ENCODE peak calls at places on chromosomes 16 and 17, in five cellular contexts. One of them, this sample, is unnamed.
A peak's percentile ranks its signal among the peaks of the same experiment; 100 is the strongest.

GRCh38 chr17:44904001-44904984 is 5.0 kb upstream of the EFTUD2 start:
- DNase-seq in Peyer's patch: no peak
- DNase-seq in endothelial cell of umbilical vein: no peak
- DNase-seq in SK-N-SH: no peak
- DNase-seq in adipocyte: no peak
- DNase-seq in this sample: no peak

GRCh38 chr17:73566905-73567782 is 77.1 kb downstream of the SDK2 start:
- DNase-seq in Peyer's patch: peak; percentile 50
- DNase-seq in endothelial cell of umbilical vein: no peak
- DNase-seq in SK-N-SH: no peak
- DNase-seq in adipocyte: no peak
- DNase-seq in this sample: peak; percentile 33

GRCh38 chr17:41784207-41784744 is 2.2 kb downstream of the JUP start:
- DNase-seq in Peyer's patch: no peak
- DNase-seq in endothelial cell of umbilical vein: peak; percentile 54
- DNase-seq in SK-N-SH: peak; percentile 50
- DNase-seq in adipocyte: no peak
- DNase-seq in this sample: no peak

GRCh38 chr16:49890876-49891275 is 35.0 kb upstream of the ZNF423 start:
- DNase-seq in Peyer's patch: no peak
- DNase-seq in endothelial cell of umbilical vein: peak; percentile 20
- DNase-seq in SK-N-SH: no peak
- DNase-seq in adipocyte: no peak
- DNase-seq in this sample: no peak

GRCh38 chr17:80428363-80428762 is 13.4 kb downstream of the ENDOV start:
- DNase-seq in Peyer's patch: no peak
- DNase-seq in endothelial cell of umbilical vein: no peak
- DNase-seq in SK-N-SH: peak; percentile 41
- DNase-seq in adipocyte: no peak
- DNase-seq in this sample: no peak

GRCh38 chr16:49809561-49809960 is 46.4 kb downstream of the ZNF423 start:
- DNase-seq in Peyer's patch: no peak
- DNase-seq in endothelial cell of umbilical vein: no peak
- DNase-seq in SK-N-SH: no peak
- DNase-seq in adipocyte: no peak
- DNase-seq in this sample: no peak

GRCh38 chr17:81834831-81835267 is at the start of gene PPP1R27:
- DNase-seq in Peyer's patch: no peak
- DNase-seq in endothelial cell of umbilical vein: no peak
- DNase-seq in SK-N-SH: no peak
- DNase-seq in adipocyte: no peak
- DNase-seq in this sample: no peak

GRCh38 chr16:28317040-28317880 is 24.9 kb downstream of the SBK1 start:
- DNase-seq in Peyer's patch: peak; percentile 60
- DNase-seq in endothelial cell of umbilical vein: peak; percentile 44
- DNase-seq in SK-N-SH: peak; percentile 90
- DNase-seq in adipocyte: peak; percentile 78
- DNase-seq in this sample: peak; percentile 65

GRCh38 chr17:77851921-77852320 is 106.6 kb upstream of the TNRC6C start:
- DNase-seq in Peyer's patch: no peak
- DNase-seq in endothelial cell of umbilical vein: no peak
- DNase-seq in SK-N-SH: no peak
- DNase-seq in adipocyte: no peak
- DNase-seq in this sample: no peak

GRCh38 chr17:42405963-42406495 is 17.0 kb downstream of the CAVIN1 start:
- DNase-seq in Peyer's patch: peak; percentile 81
- DNase-seq in endothelial cell of umbilical vein: peak; percentile 80
- DNase-seq in SK-N-SH: peak; percentile 89
- DNase-seq in adipocyte: peak; percentile 74
- DNase-seq in this sample: peak; percentile 83

GRCh38 chr17:18257268-18257681 is 1.3 kb downstream of the FLII start:
- DNase-seq in Peyer's patch: no peak
- DNase-seq in endothelial cell of umbilical vein: no peak
- DNase-seq in SK-N-SH: no peak
- DNase-seq in adipocyte: peak; percentile 11
- DNase-seq in this sample: no peak

GRCh38 chr17:51372345-51373004 is 112.1 kb downstream of the UTP18 start:
- DNase-seq in Peyer's patch: peak; percentile 22
- DNase-seq in endothelial cell of umbilical vein: peak; percentile 71
- DNase-seq in SK-N-SH: no peak
- DNase-seq in adipocyte: peak; percentile 5
- DNase-seq in this sample: no peak

GRCh38 chr17:54887787-54888186 is 12.9 kb upstream of the TOM1L1 start:
- DNase-seq in Peyer's patch: no peak
- DNase-seq in endothelial cell of umbilical vein: no peak
- DNase-seq in SK-N-SH: no peak
- DNase-seq in adipocyte: no peak
- DNase-seq in this sample: no peak

GRCh38 chr16:2963611-2964415 is at the start of gene KREMEN2:
- DNase-seq in Peyer's patch: peak; percentile 41
- DNase-seq in endothelial cell of umbilical vein: no peak
- DNase-seq in SK-N-SH: peak; percentile 90
- DNase-seq in adipocyte: peak; percentile 54
- DNase-seq in this sample: no peak

GRCh38 chr17:75531724-75532090 is 6.2 kb downstream of the LLGL2 start:
- DNase-seq in Peyer's patch: no peak
- DNase-seq in endothelial cell of umbilical vein: no peak
- DNase-seq in SK-N-SH: no peak
- DNase-seq in adipocyte: no peak
- DNase-seq in this sample: no peak

GRCh38 chr16:67158637-67159600 is 790 bp downstream of the TRADD start:
- DNase-seq in Peyer's patch: peak; percentile 84
- DNase-seq in endothelial cell of umbilical vein: no peak
- DNase-seq in SK-N-SH: peak; percentile 61
- DNase-seq in adipocyte: peak; percentile 55
- DNase-seq in this sample: peak; percentile 70

GRCh38 chr17:36611345-36612072 is 10.1 kb downstream of the MRM1 start:
- DNase-seq in Peyer's patch: no peak
- DNase-seq in endothelial cell of umbilical vein: no peak
- DNase-seq in SK-N-SH: no peak
- DNase-seq in adipocyte: peak; percentile 69
- DNase-seq in this sample: no peak

GRCh38 chr17:45305532-45306087 is 11.2 kb downstream of the MAP3K14 start:
- DNase-seq in Peyer's patch: no peak
- DNase-seq in endothelial cell of umbilical vein: no peak
- DNase-seq in SK-N-SH: no peak
- DNase-seq in adipocyte: peak; percentile 63
- DNase-seq in this sample: no peak

GRCh38 chr17:74737299-74738050 is 419 bp downstream of the RAB37 start:
- DNase-seq in Peyer's patch: peak; percentile 58
- DNase-seq in endothelial cell of umbilical vein: no peak
- DNase-seq in SK-N-SH: peak; percentile 85
- DNase-seq in adipocyte: peak; percentile 35
- DNase-seq in this sample: peak; percentile 64

GRCh38 chr17:41624208-41625101 is at the start of gene KRT17:
- DNase-seq in Peyer's patch: no peak
- DNase-seq in endothelial cell of umbilical vein: no peak
- DNase-seq in SK-N-SH: no peak
- DNase-seq in adipocyte: no peak
- DNase-seq in this sample: no peak

GRCh38 chr16:11725457-11725856 is 17.2 kb downstream of the TXNDC11 start:
- DNase-seq in Peyer's patch: no peak
- DNase-seq in endothelial cell of umbilical vein: no peak
- DNase-seq in SK-N-SH: no peak
- DNase-seq in adipocyte: peak; percentile 9
- DNase-seq in this sample: no peak

GRCh38 chr17:51901242-51901641 is 257.3 kb downstream of the CA10 start:
- DNase-seq in Peyer's patch: no peak
- DNase-seq in endothelial cell of umbilical vein: no peak
- DNase-seq in SK-N-SH: no peak
- DNase-seq in adipocyte: no peak
- DNase-seq in this sample: no peak

GRCh38 chr17:73586921-73587680 is 57.1 kb downstream of the SDK2 start:
- DNase-seq in Peyer's patch: no peak
- DNase-seq in endothelial cell of umbilical vein: no peak
- DNase-seq in SK-N-SH: peak; percentile 90
- DNase-seq in adipocyte: no peak
- DNase-seq in this sample: no peak

GRCh38 chr16:25109643-25110042 is 1.9 kb upstream of the LCMT1 start:
- DNase-seq in Peyer's patch: no peak
- DNase-seq in endothelial cell of umbilical vein: peak; percentile 83
- DNase-seq in SK-N-SH: no peak
- DNase-seq in adipocyte: peak; percentile 78
- DNase-seq in this sample: no peak

GRCh38 chr16:55376567-55377167 is 52.7 kb downstream of the IRX6 start:
- DNase-seq in Peyer's patch: no peak
- DNase-seq in endothelial cell of umbilical vein: no peak
- DNase-seq in SK-N-SH: no peak
- DNase-seq in adipocyte: no peak
- DNase-seq in this sample: no peak

GRCh38 chr16:20942271-20942670 is 41.7 kb downstream of the LYRM1 start:
- DNase-seq in Peyer's patch: no peak
- DNase-seq in endothelial cell of umbilical vein: no peak
- DNase-seq in SK-N-SH: no peak
- DNase-seq in adipocyte: no peak
- DNase-seq in this sample: no peak

GRCh38 chr17:9228408-9229159 is 207.3 kb downstream of the NTN1 start:
- DNase-seq in Peyer's patch: no peak
- DNase-seq in endothelial cell of umbilical vein: no peak
- DNase-seq in SK-N-SH: no peak
- DNase-seq in adipocyte: peak; percentile 35
- DNase-seq in this sample: no peak

GRCh38 chr16:2194852-2195315 is 1.5 kb downstream of the CASKIN1 start:
- DNase-seq in Peyer's patch: peak; percentile 68
- DNase-seq in endothelial cell of umbilical vein: peak; percentile 31
- DNase-seq in SK-N-SH: peak; percentile 74
- DNase-seq in adipocyte: peak; percentile 21
- DNase-seq in this sample: peak; percentile 62

GRCh38 chr16:19879241-19879792 is 5.3 kb downstream of the GPRC5B start:
- DNase-seq in Peyer's patch: no peak
- DNase-seq in endothelial cell of umbilical vein: no peak
- DNase-seq in SK-N-SH: peak; percentile 42
- DNase-seq in adipocyte: no peak
- DNase-seq in this sample: no peak

GRCh38 chr17:14813649-14814048 is 451.5 kb downstream of the PMP22 start:
- DNase-seq in Peyer's patch: no peak
- DNase-seq in endothelial cell of umbilical vein: no peak
- DNase-seq in SK-N-SH: peak; percentile 4
- DNase-seq in adipocyte: no peak
- DNase-seq in this sample: no peak

GRCh38 chr17:71975331-71975801 is 145.5 kb upstream of the SOX9 start:
- DNase-seq in Peyer's patch: no peak
- DNase-seq in endothelial cell of umbilical vein: no peak
- DNase-seq in SK-N-SH: no peak
- DNase-seq in adipocyte: peak; percentile 37
- DNase-seq in this sample: no peak

GRCh38 chr16:79466111-79466510 is 134.4 kb downstream of the MAF start:
- DNase-seq in Peyer's patch: no peak
- DNase-seq in endothelial cell of umbilical vein: no peak
- DNase-seq in SK-N-SH: no peak
- DNase-seq in adipocyte: no peak
- DNase-seq in this sample: no peak

GRCh38 chr17:9900019-9900594 is 5.0 kb downstream of the RCVRN start:
- DNase-seq in Peyer's patch: no peak
- DNase-seq in endothelial cell of umbilical vein: no peak
- DNase-seq in SK-N-SH: no peak
- DNase-seq in adipocyte: no peak
- DNase-seq in this sample: no peak

GRCh38 chr17:80959330-80960036 is 32.2 kb upstream of the CHMP6 start:
- DNase-seq in Peyer's patch: no peak
- DNase-seq in endothelial cell of umbilical vein: no peak
- DNase-seq in SK-N-SH: peak; percentile 69
- DNase-seq in adipocyte: peak; percentile 96
- DNase-seq in this sample: no peak

GRCh38 chr16:980595-980854 is 1.0 kb upstream of the SOX8 start:
- DNase-seq in Peyer's patch: no peak
- DNase-seq in endothelial cell of umbilical vein: no peak
- DNase-seq in SK-N-SH: peak; percentile 37
- DNase-seq in adipocyte: peak; percentile 16
- DNase-seq in this sample: no peak
- H3K4me3 ChIP-seq in Peyer's patch: peak overlapping the region; percentile 51
- H3K4me3 ChIP-seq in endothelial cell of umbilical vein: peak overlapping the region; percentile 16
- H3K4me3 ChIP-seq in SK-N-SH: no peak overlapping the region
- H3K4me3 ChIP-seq in adipocyte: peak overlapping the region; percentile 54
- H3K4me3 ChIP-seq in this sample: peak overlapping the region; percentile 65

GRCh38 chr16:75252049-75252864 is 833 bp upstream of the BCAR1 start:
- DNase-seq in Peyer's patch: no peak
- DNase-seq in endothelial cell of umbilical vein: no peak
- DNase-seq in SK-N-SH: no peak
- DNase-seq in adipocyte: no peak
- DNase-seq in this sample: no peak
- H3K4me1 ChIP-seq in Peyer's patch: peaks cover 7% of the 10 kb centered on the region
- H3K4me1 ChIP-seq in endothelial cell of umbilical vein: peaks cover 80% of the 10 kb centered on the region
- H3K4me1 ChIP-seq in SK-N-SH: peaks cover 73% of the 10 kb centered on the region
- H3K4me1 ChIP-seq in adipocyte: peaks cover 82% of the 10 kb centered on the region
- H3K4me1 ChIP-seq in this sample: peaks cover 6% of the 10 kb centered on the region

GRCh38 chr17:28285965-28286364 is 33.0 kb upstream of the TMEM97 start:
- DNase-seq in Peyer's patch: no peak
- DNase-seq in endothelial cell of umbilical vein: no peak
- DNase-seq in SK-N-SH: no peak
- DNase-seq in adipocyte: no peak
- DNase-seq in this sample: no peak

GRCh38 chr17:28293994-28294393 is 25.0 kb upstream of the TMEM97 start:
- DNase-seq in Peyer's patch: no peak
- DNase-seq in endothelial cell of umbilical vein: no peak
- DNase-seq in SK-N-SH: no peak
- DNase-seq in adipocyte: no peak
- DNase-seq in this sample: no peak

GRCh38 chr17:28295677-28296578 is 23.1 kb upstream of the TMEM97 start:
- DNase-seq in Peyer's patch: no peak
- DNase-seq in endothelial cell of umbilical vein: no peak
- DNase-seq in SK-N-SH: no peak
- DNase-seq in adipocyte: no peak
- DNase-seq in this sample: no peak

GRCh38 chr17:28290703-28291102 is 28.3 kb upstream of the TMEM97 start:
- DNase-seq in Peyer's patch: no peak
- DNase-seq in endothelial cell of umbilical vein: no peak
- DNase-seq in SK-N-SH: no peak
- DNase-seq in adipocyte: no peak
- DNase-seq in this sample: no peak

DNA sequence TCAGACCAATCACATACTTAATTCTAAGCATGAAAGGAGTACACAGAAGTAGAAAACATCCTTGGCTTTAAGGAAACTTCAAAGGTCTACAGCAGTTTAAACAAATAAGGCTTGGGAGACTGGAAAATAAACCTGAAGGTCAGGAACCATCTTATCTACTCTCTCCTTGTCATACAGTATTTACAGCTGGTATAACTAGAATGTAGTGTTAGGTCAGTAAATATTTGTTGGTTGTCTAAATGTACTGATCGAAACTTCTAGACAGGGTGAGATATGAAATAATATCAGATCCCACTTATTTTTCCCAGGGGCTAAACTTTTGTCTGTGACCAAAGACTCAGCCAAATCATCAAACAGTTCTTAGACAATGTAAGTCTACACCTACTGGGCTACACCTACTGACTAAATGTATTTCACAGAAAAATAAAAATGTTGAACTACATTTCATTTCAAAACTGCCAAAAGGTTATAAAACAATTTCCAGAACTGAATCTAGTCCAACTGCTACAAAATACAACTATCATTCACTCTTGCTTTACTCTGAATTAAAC is 27.1 kb upstream of the TMEM97 start:
- DNase-seq in Peyer's patch: no peak
- DNase-seq in endothelial cell of umbilical vein: no peak
- DNase-seq in SK-N-SH: no peak
- DNase-seq in adipocyte: no peak
- DNase-seq in this sample: no peak
- H3K4me3 ChIP-seq in Peyer's patch: no peak overlapping the region
- H3K4me3 ChIP-seq in endothelial cell of umbilical vein: no peak overlapping the region
- H3K4me3 ChIP-seq in SK-N-SH: no peak overlapping the region
- H3K4me3 ChIP-seq in adipocyte: no peak overlapping the region
- H3K4me3 ChIP-seq in this sample: no peak overlapping the region

GRCh38 chr16:74745926-74746325 is 28.7 kb downstream of the FA2H start:
- DNase-seq in Peyer's patch: no peak
- DNase-seq in endothelial cell of umbilical vein: no peak
- DNase-seq in SK-N-SH: no peak
- DNase-seq in adipocyte: no peak
- DNase-seq in this sample: no peak
- H3K4me1 ChIP-seq in Peyer's patch: peaks cover 2% of the 10 kb centered on the region
- H3K4me1 ChIP-seq in endothelial cell of umbilical vein: no peaks in the 10 kb centered on the region
- H3K4me1 ChIP-seq in SK-N-SH: peaks cover 3% of the 10 kb centered on the region
- H3K4me1 ChIP-seq in adipocyte: peaks cover 24% of the 10 kb centered on the region
- H3K4me1 ChIP-seq in this sample: no peaks in the 10 kb centered on the region

This sample was measured in CD8-positive, alpha-beta T cell.